ENCODE peak calls at places on chromosomes 16 and 17, in ten cellular contexts. Z is stimulated activated CD8-positive, alpha-beta memory T cell treated with anti-CD3 and anti-CD28 coated beads, Interleukin-15, amount 100 ng/mL, for 24 hours; V is AG04450; G is activated CD4-positive, alpha-beta T cell treated with anti-CD3 and anti-CD28 coated beads, Interleukin-2, amount 50 U/mL, for 1 hour; C is activated naive CD4-positive, alpha-beta T cell; B is activated CD8-positive, alpha-beta T cell treated with anti-CD3 and anti-CD28 coated beads for 36 hours; I is ACHN; H is mesothelial cell of epicardium; L is left kidney; A is HT1080. E is an unnamed sample.

GRCh38 chr17:54780238-54780637 is 120.4 kb upstream of the TOM1L1 start:
- DNase-seq in C (no peak), Z (no peak), I (no peak), G (no peak), L (no peak), A (no peak), B (no peak), H (no peak), V (no peak), E (no peak)

GRCh38 chr17:3917391-3917931 is 1.2 kb upstream of the P2RX1 start:
- DNase-seq in V (no peak), G (no peak), H (peak), C (no peak), I (no peak), B (no peak), Z (no peak), A (no peak), L (no peak), E (no peak)

GRCh38 chr17:45225964-45226530 is 4.4 kb downstream of the FMNL1 start:
- DNase-seq in L (no peak), G (peak), V (no peak), C (peak), I (peak), B (peak), Z (peak), H (no peak), A (peak), E (peak)

GRCh38 chr17:83109793-83110645 is 30.6 kb downstream of the METRNL start:
- DNase-seq in I (peak), G (no peak), V (peak), A (peak), H (peak), C (no peak), B (no peak), L (peak), Z (no peak), E (no peak)

GRCh38 chr16:67150833-67151396 is at the start of gene B3GNT9:
- DNase-seq in B (peak), C (no peak), I (peak), G (no peak), L (peak), V (peak), A (peak), Z (no peak), H (no peak), E (no peak)

GRCh38 chr17:5110816-5111215 is 862 bp downstream of the ZNF232 start:
- DNase-seq in G (no peak), L (peak), H (no peak), V (no peak), C (no peak), Z (no peak), B (peak), A (no peak), I (no peak), E (no peak)

GRCh38 chr17:39674702-39675389 is 6.6 kb downstream of the PNMT start:
- DNase-seq in C (no peak), Z (no peak), G (no peak), H (no peak), V (no peak), A (no peak), I (no peak), L (peak), B (no peak), E (no peak)

GRCh38 chr17:44758414-44759095 is at the start of gene ADAM11:
- DNase-seq in H (no peak), C (no peak), G (no peak), L (peak), V (no peak), A (no peak), I (no peak), Z (no peak), B (no peak), E (no peak)

GRCh38 chr17:8488491-8488890 is 52.8 kb downstream of the NDEL1 start:
- DNase-seq in L (no peak), G (no peak), B (no peak), V (no peak), A (no peak), I (no peak), C (no peak), H (no peak), Z (no peak), E (no peak)

GRCh38 chr17:81961554-81962498 is 839 bp upstream of the NOTUM start:
- DNase-seq in I (no peak), C (no peak), Z (no peak), B (no peak), H (no peak), A (no peak), L (peak), V (no peak), G (no peak), E (no peak)

GRCh38 chr17:63540581-63540980 is 9.7 kb upstream of the DCAF7 start:
- DNase-seq in C (no peak), V (no peak), H (no peak), A (no peak), Z (no peak), L (peak), G (no peak), I (no peak), B (no peak), E (no peak)

GRCh38 chr16:66525396-66526180 is 24.3 kb downstream of the TK2 start:
- DNase-seq in G (no peak), B (no peak), A (peak), Z (no peak), I (no peak), H (no peak), L (no peak), C (no peak), V (no peak), E (no peak)

GRCh38 chr17:39400547-39401411 is 647 bp downstream of the FBXL20 start:
- DNase-seq in Z (no peak), V (no peak), G (peak), C (peak), A (no peak), H (peak), I (peak), L (peak), B (peak), E (no peak)

GRCh38 chr16:56341656-56342397 is 83.5 kb downstream of the AMFR start:
- DNase-seq in C (no peak), H (no peak), A (no peak), B (no peak), I (no peak), Z (no peak), G (no peak), V (no peak), L (peak), E (no peak)

GRCh38 chr16:69934044-69934443 is 17.1 kb upstream of the CLEC18A start:
- DNase-seq in A (no peak), C (no peak), G (no peak), B (no peak), Z (no peak), V (no peak), H (no peak), L (no peak), I (no peak), E (no peak)

GRCh38 chr16:87554754-87555427 is 47.4 kb upstream of the JPH3 start:
- DNase-seq in V (no peak), C (no peak), G (no peak), Z (no peak), I (no peak), B (no peak), A (no peak), H (no peak), L (no peak), E (no peak)

GRCh38 chr17:4499431-4500187 is 928 bp downstream of the SPNS2 start:
- DNase-seq in C (peak), L (peak), B (peak), A (no peak), Z (no peak), G (no peak), H (no peak), I (peak), V (no peak), E (no peak)

GRCh38 chr16:57889960-57890751 is 80.8 kb downstream of the CNGB1 start:
- DNase-seq in A (no peak), H (no peak), G (no peak), L (peak), V (no peak), C (no peak), I (no peak), B (no peak), Z (no peak), E (no peak)

GRCh38 chr16:62068747-62069146 is 32.5 kb upstream of the CDH8 start:
- DNase-seq in C (no peak), H (no peak), L (no peak), A (peak), Z (no peak), I (peak), V (no peak), G (no peak), B (no peak), E (no peak)

GRCh38 chr16:397736-398332 is 835 bp downstream of the NME4 start:
- DNase-seq in I (peak), A (no peak), Z (no peak), B (peak), G (no peak), L (peak), C (peak), V (no peak), H (peak), E (no peak)

GRCh38 chr17:59366773-59367656 is 35.6 kb downstream of the YPEL2 start:
- DNase-seq in G (no peak), A (no peak), H (no peak), L (peak), B (peak), V (no peak), I (peak), C (no peak), Z (no peak), E (no peak)

GRCh38 chr17:77131919-77132318 is 8.8 kb upstream of the SEC14L1 start:
- DNase-seq in G (no peak), A (no peak), V (no peak), Z (no peak), L (no peak), B (no peak), H (no peak), C (no peak), I (no peak), E (no peak)

GRCh38 chr17:80671039-80671822 is 126.6 kb downstream of the RPTOR start:
- DNase-seq in B (no peak), I (no peak), Z (no peak), G (no peak), H (no peak), A (no peak), V (no peak), C (no peak), L (no peak), E (no peak)

GRCh38 chr17:59844884-59845594 is 47.7 kb downstream of the TUBD1 start:
- DNase-seq in A (peak), H (no peak), C (no peak), I (peak), L (no peak), B (no peak), Z (no peak), V (no peak), G (no peak), E (no peak)

GRCh38 chr17:9522074-9522473 is 53.5 kb downstream of the STX8 start:
- DNase-seq in G (no peak), H (no peak), L (peak), B (peak), A (peak), V (peak), C (no peak), Z (no peak), I (peak), E (peak)

GRCh38 chr16:55240933-55241332 is 83.1 kb upstream of the IRX6 start:
- DNase-seq in B (no peak), L (no peak), A (no peak), G (no peak), V (no peak), I (no peak), C (no peak), Z (no peak), H (no peak), E (no peak)

GRCh38 chr17:63399316-63399715 is 46.8 kb downstream of the CYB561 start:
- DNase-seq in L (peak), C (no peak), H (no peak), B (no peak), G (no peak), I (no peak), A (no peak), V (no peak), Z (no peak), E (no peak)

GRCh38 chr17:41624208-41625101 is at the start of gene KRT17:
- DNase-seq in C (no peak), I (no peak), G (no peak), L (peak), B (no peak), V (no peak), A (no peak), Z (no peak), H (peak), E (no peak)

GRCh38 chr17:79019631-79020584 is 4.1 kb upstream of the C1QTNF1 start:
- DNase-seq in Z (no peak), V (peak), C (peak), H (no peak), G (peak), I (peak), B (peak), L (no peak), A (peak), E (no peak)

GRCh38 chr17:73343168-73343634 is 31.4 kb upstream of the CDC42EP4 start:
- DNase-seq in B (no peak), V (peak), Z (no peak), A (peak), G (no peak), L (peak), H (peak), I (no peak), C (no peak), E (no peak)

GRCh38 chr16:81443688-81444447 is 740 bp upstream of the CMIP start:
- DNase-seq in V (no peak), L (peak), C (peak), G (no peak), A (no peak), B (peak), H (no peak), Z (no peak), I (no peak), E (no peak)

GRCh38 chr17:74833501-74834361 is 26.0 kb downstream of the GRIN2C start:
- DNase-seq in L (peak), B (no peak), Z (no peak), G (no peak), C (no peak), A (peak), H (no peak), I (peak), V (no peak), E (peak)

E was measured in GM18507.